ENCODE peak calls at places on chromosome 7, in eight cellular contexts. Z is AG08395; M is effector memory CD8-positive, alpha-beta T cell; H is nephron progenitor cell; I is ACHN; G is anterior cingulate cortex; R is stimulated activated naive B cell treated with anti-CD40 and anti-IgM and Interleukin-4, amounts not matched to agents 10 μg/mL and 1 μg/mL and 100 μg/mL, for 72 hours; J is activated gamma-delta T cell treated with Interleukin-2 at 50 U/mL for 16 hours. U is an unnamed sample.

GRCh38 chr7:47580175-47580701 is 1.7 kb downstream of the TNS3 start:
- DNase-seq in Z (no peak), M (no peak), H (no peak), I (no peak), G (no peak), R (no peak), J (no peak), U (peak)

GRCh38 chr7:73556208-73557107 is 1.0 kb downstream of the BCL7B start:
- DNase-seq in Z (no peak), M (no peak), H (no peak), I (peak), G (no peak), R (no peak), J (no peak), U (peak)

GRCh38 chr7:15652776-15653290 is 33.6 kb downstream of the MEOX2 start:
- DNase-seq in Z (no peak), M (no peak), H (no peak), I (no peak), G (no peak), R (no peak), J (no peak), U (no peak)

GRCh38 chr7:140161047-140161446 is 15.7 kb downstream of the KDM7A start:
- DNase-seq in Z (no peak), M (no peak), H (no peak), I (no peak), G (no peak), R (peak), J (no peak), U (no peak)

GRCh38 chr7:80135306-80136104 is 874 bp downstream of the GNAI1 start:
- DNase-seq in Z (peak), M (no peak), H (peak), I (peak), G (peak), R (no peak), J (peak), U (peak)

GRCh38 chr7:147510913-147511312 is 1079.7 kb upstream of the C7orf33 start:
- DNase-seq in Z (peak), M (no peak), H (no peak), I (no peak), G (no peak), R (no peak), J (no peak), U (no peak)

GRCh38 chr7:13910805-13911551 is 78.5 kb downstream of the ETV1 start:
- DNase-seq in Z (no peak), M (no peak), H (no peak), I (no peak), G (no peak), R (no peak), J (no peak), U (no peak)

GRCh38 chr7:1748076-1748750 is 78.1 kb downstream of the ELFN1 start:
- DNase-seq in Z (no peak), M (no peak), H (no peak), I (no peak), G (no peak), R (no peak), J (no peak), U (no peak)

GRCh38 chr7:44935583-44935982 is 43.2 kb downstream of the MYO1G start:
- DNase-seq in Z (no peak), M (no peak), H (no peak), I (no peak), G (no peak), R (no peak), J (no peak), U (no peak)

GRCh38 chr7:129675521-129675920 is 64.0 kb downstream of the NRF1 start:
- DNase-seq in Z (no peak), M (no peak), H (no peak), I (no peak), G (no peak), R (no peak), J (no peak), U (no peak)

GRCh38 chr7:50208335-50208982 is 96.1 kb upstream of the IKZF1 start:
- DNase-seq in Z (no peak), M (no peak), H (no peak), I (no peak), G (no peak), R (no peak), J (no peak), U (no peak)

GRCh38 chr7:37833107-37833817 is 15.1 kb upstream of the NME8 start:
- DNase-seq in Z (peak), M (peak), H (peak), I (peak), G (peak), R (no peak), J (peak), U (peak)

GRCh38 chr7:102469351-102469971 is 4.7 kb downstream of the LRWD1 start:
- DNase-seq in Z (no peak), M (no peak), H (peak), I (no peak), G (no peak), R (no peak), J (no peak), U (no peak)

GRCh38 chr7:151608031-151608551 is 88.4 kb upstream of the RHEB start:
- DNase-seq in Z (no peak), M (no peak), H (peak), I (no peak), G (no peak), R (no peak), J (no peak), U (peak)

GRCh38 chr7:84337386-84337785 is 142.8 kb upstream of the SEMA3A start:
- DNase-seq in Z (peak), M (no peak), H (no peak), I (no peak), G (no peak), R (no peak), J (no peak), U (no peak)

GRCh38 chr7:74174606-74175082 is 488 bp downstream of the EIF4H start:
- DNase-seq in Z (peak), M (no peak), H (peak), I (peak), G (peak), R (no peak), J (peak), U (no peak)

GRCh38 chr7:129832701-129833227 is 120.0 kb downstream of the UBE2H start:
- DNase-seq in Z (no peak), M (no peak), H (no peak), I (peak), G (no peak), R (no peak), J (no peak), U (no peak)

GRCh38 chr7:13835442-13835841 is 154.0 kb downstream of the ETV1 start:
- DNase-seq in Z (no peak), M (no peak), H (no peak), I (no peak), G (no peak), R (no peak), J (no peak), U (no peak)

GRCh38 chr7:70029993-70030392 is 431.7 kb downstream of the AUTS2 start:
- DNase-seq in Z (no peak), M (no peak), H (no peak), I (no peak), G (no peak), R (no peak), J (no peak), U (no peak)

GRCh38 chr7:3042861-3043489 is 692 bp downstream of the CARD11 start:
- DNase-seq in Z (no peak), M (peak), H (no peak), I (peak), G (no peak), R (peak), J (peak), U (no peak)

GRCh38 chr7:50679218-50680007 is 103.3 kb downstream of the GRB10 start:
- DNase-seq in Z (peak), M (no peak), H (no peak), I (peak), G (no peak), R (no peak), J (no peak), U (peak)

GRCh38 chr7:35544028-35544742 is 150.8 kb downstream of the HERPUD2 start:
- DNase-seq in Z (no peak), M (no peak), H (no peak), I (no peak), G (no peak), R (no peak), J (no peak), U (no peak)

GRCh38 chr7:159098424-159098786 is 46.3 kb downstream of the VIPR2 start:
- DNase-seq in Z (no peak), M (no peak), H (no peak), I (no peak), G (no peak), R (no peak), J (no peak), U (no peak)

GRCh38 chr7:131131012-131131745 is 196.5 kb upstream of the MKLN1 start:
- DNase-seq in Z (no peak), M (no peak), H (no peak), I (no peak), G (no peak), R (no peak), J (no peak), U (no peak)

GRCh38 chr7:54145716-54146115 is 396.5 kb upstream of the VSTM2A start:
- DNase-seq in Z (no peak), M (no peak), H (no peak), I (no peak), G (no peak), R (no peak), J (no peak), U (no peak)

GRCh38 chr7:77698042-77698625 is 1.9 kb downstream of the RSBN1L start:
- DNase-seq in Z (no peak), M (no peak), H (no peak), I (no peak), G (no peak), R (no peak), J (no peak), U (no peak)

U was measured in HT-29.